ENCODE peak calls at places on chromosomes 7 and 10, in eight cellular contexts. A, F, B, K, O, P, H and W are unnamed samples.
A peak's percentile ranks its signal among the peaks of the same experiment; 100 is the strongest.

GRCh38 chr7:41699532-41699931 is 3.4 kb downstream of the INHBA start:
- DNase-seq in A (no peak), F (no peak), B (no peak), K (no peak), O (peak; percentile 25), P (no peak), H (peak; percentile 51), W (peak; percentile 43)

GRCh38 chr10:46226232-46226631 is 60.6 kb upstream of the ANTXRL start:
- DNase-seq in A (no peak), F (no peak), B (no peak), K (no peak), O (no peak), P (no peak), H (no peak), W (no peak)

GRCh38 chr7:37287093-37287492 is 161.6 kb downstream of the ELMO1 start:
- DNase-seq in A (no peak), F (peak; percentile 41), B (no peak), K (no peak), O (no peak), P (no peak), H (no peak), W (no peak)

GRCh38 chr10:64159910-64160872 is 639.0 kb downstream of the REEP3 start:
- DNase-seq in A (no peak), F (no peak), B (no peak), K (no peak), O (no peak), P (no peak), H (no peak), W (peak; percentile 3)

GRCh38 chr10:69461327-69462025 is 10.2 kb downstream of the TSPAN15 start:
- DNase-seq in A (no peak), F (no peak), B (no peak), K (no peak), O (no peak), P (no peak), H (no peak), W (no peak)

GRCh38 chr7:45088821-45089313 is at the start of gene NACAD:
- DNase-seq in A (no peak), F (no peak), B (no peak), K (no peak), O (peak; percentile 74), P (peak; percentile 93), H (peak; percentile 96), W (no peak)

GRCh38 chr10:111344804-111345203 is 268.0 kb downstream of the ADRA2A start:
- DNase-seq in A (no peak), F (no peak), B (no peak), K (peak; percentile 44), O (peak; percentile 22), P (no peak), H (peak; percentile 7), W (no peak)

GRCh38 chr10:85621562-85621961 is 745.0 kb downstream of the GRID1 start:
- DNase-seq in A (no peak), F (no peak), B (no peak), K (no peak), O (no peak), P (no peak), H (no peak), W (no peak)

GRCh38 chr10:88181902-88182671 is 318.7 kb downstream of the PTEN start:
- DNase-seq in A (no peak), F (no peak), B (no peak), K (no peak), O (no peak), P (no peak), H (no peak), W (no peak)

GRCh38 chr7:2644514-2645273 is 12.9 kb downstream of the TTYH3 start:
- DNase-seq in A (no peak), F (no peak), B (no peak), K (no peak), O (no peak), P (no peak), H (no peak), W (no peak)

GRCh38 chr7:133053321-133053891 is 28.5 kb downstream of the CHCHD3 start:
- DNase-seq in A (no peak), F (no peak), B (no peak), K (peak; percentile 99), O (no peak), P (no peak), H (no peak), W (peak; percentile 93)

GRCh38 chr7:15747187-15748111 is 61.0 kb upstream of the MEOX2 start:
- DNase-seq in A (no peak), F (no peak), B (no peak), K (no peak), O (no peak), P (no peak), H (no peak), W (peak; percentile 47)

GRCh38 chr7:75953918-75954317 is 39.0 kb downstream of the POR start:
- DNase-seq in A (no peak), F (no peak), B (no peak), K (no peak), O (no peak), P (no peak), H (no peak), W (no peak)

GRCh38 chr10:69364232-69364631 is 52.5 kb downstream of the TACR2 start:
- DNase-seq in A (no peak), F (no peak), B (no peak), K (no peak), O (no peak), P (no peak), H (peak; percentile 49), W (no peak)

GRCh38 chr7:57204411-57204811 is 72.2 kb upstream of the ZNF479 start:
- DNase-seq in A (no peak), F (no peak), B (no peak), K (no peak), O (no peak), P (no peak), H (no peak), W (no peak)

GRCh38 chr10:34290412-34291082 is 524.5 kb downstream of the PARD3 start:
- DNase-seq in A (no peak), F (no peak), B (no peak), K (no peak), O (no peak), P (no peak), H (no peak), W (peak; percentile 89)

GRCh38 chr10:122030200-122030552 is 41.2 kb downstream of the TACC2 start:
- DNase-seq in A (no peak), F (no peak), B (no peak), K (no peak), O (no peak), P (no peak), H (no peak), W (no peak)

GRCh38 chr10:71036279-71036535 is 147.8 kb upstream of the PCBD1 start:
- DNase-seq in A (no peak), F (no peak), B (no peak), K (no peak), O (no peak), P (no peak), H (no peak), W (no peak)

GRCh38 chr10:72353028-72353962 is 1.4 kb downstream of the DNAJB12 start:
- DNase-seq in A (no peak), F (no peak), B (no peak), K (peak; percentile 77), O (no peak), P (no peak), H (peak; percentile 63), W (peak; percentile 48)

GRCh38 chr10:7855205-7855604 is 36.9 kb downstream of the TAF3 start:
- DNase-seq in A (no peak), F (no peak), B (no peak), K (no peak), O (no peak), P (no peak), H (peak; percentile 39), W (no peak)

GRCh38 chr10:30378607-30379006 is 29.5 kb upstream of the MTPAP start:
- DNase-seq in A (no peak), F (no peak), B (no peak), K (no peak), O (no peak), P (no peak), H (no peak), W (no peak)

GRCh38 chr7:47510192-47510591 is 71.7 kb downstream of the TNS3 start:
- DNase-seq in A (no peak), F (no peak), B (no peak), K (no peak), O (no peak), P (no peak), H (no peak), W (no peak)

GRCh38 chr7:107960306-107960705 is 42.7 kb downstream of the LAMB1 start:
- DNase-seq in A (no peak), F (no peak), B (no peak), K (no peak), O (no peak), P (no peak), H (no peak), W (no peak)

GRCh38 chr7:18290223-18290622 is 205.3 kb upstream of the HDAC9 start:
- DNase-seq in A (no peak), F (no peak), B (no peak), K (no peak), O (no peak), P (no peak), H (no peak), W (peak; percentile 23)